ENCODE peak calls at places on chromosomes 7 and 10, in eight cellular contexts. N is NB4, S is left ventricle myocardium inferior, P is bronchial epithelial cell, A is cardiac muscle cell, C is uterus, Y is OCI-LY7, X is brain microvascular endothelial cell. D is an unnamed sample.

GRCh38 chr10:67506757-67507091 is 189.3 kb downstream of the CTNNA3 start:
- DNase-seq in C (no peak), X (no peak), Y (no peak), N (no peak), A (no peak), P (no peak), S (no peak), D (no peak)

GRCh38 chr10:78210976-78211375 is 177.3 kb downstream of the RPS24 start:
- DNase-seq in S (no peak), P (no peak), X (no peak), A (no peak), Y (no peak), C (no peak), N (no peak), D (no peak)

GRCh38 chr10:24718031-24718855 is 5.4 kb downstream of the ARHGAP21 start:
- DNase-seq in P (peak; percentile 86), A (no peak), S (no peak), N (no peak), X (peak; percentile 56), Y (no peak), C (no peak), D (no peak)

GRCh38 chr7:38796636-38797501 is 112.1 kb downstream of the VPS41 start:
- DNase-seq in P (peak; percentile 56), C (peak; percentile 46), X (peak; percentile 59), A (peak; percentile 63), S (no peak), Y (peak; percentile 55), N (peak; percentile 67), D (peak; percentile 12)

GRCh38 chr10:90969947-90970673 is 49.2 kb upstream of the ANKRD1 start:
- DNase-seq in X (peak; percentile 46), C (no peak), A (peak; percentile 9), Y (no peak), P (peak; percentile 59), N (no peak), S (no peak), D (no peak)

GRCh38 chr7:26525413-26526287 is 234.0 kb downstream of the SNX10 start:
- DNase-seq in P (no peak), S (no peak), X (no peak), Y (no peak), A (no peak), N (no peak), C (no peak), D (no peak)

GRCh38 chr10:79070611-79071534 is 2.1 kb downstream of the ZMIZ1 start:
- DNase-seq in Y (no peak), X (peak; percentile 45), P (peak; percentile 87), N (peak; percentile 74), A (peak; percentile 94), C (peak; percentile 86), S (peak; percentile 92), D (no peak)

GRCh38 chr10:133442191-133442966 is 11.4 kb upstream of the SCART1 start:
- DNase-seq in Y (no peak), X (no peak), C (peak; percentile 4), A (no peak), N (peak; percentile 92), P (no peak), S (no peak), D (no peak)

GRCh38 chr10:119198438-119198837 is 8.9 kb upstream of the GRK5 start:
- DNase-seq in P (peak; percentile 18), S (no peak), X (no peak), A (no peak), N (peak; percentile 65), Y (peak; percentile 53), C (no peak), D (peak; percentile 40)

GRCh38 chr10:11533328-11533781 is 78.1 kb downstream of the USP6NL start:
- DNase-seq in P (no peak), A (no peak), S (no peak), X (no peak), C (no peak), Y (peak; percentile 56), N (peak; percentile 7), D (no peak)

GRCh38 chr10:118725784-118726507 is 28.8 kb downstream of the CACUL1 start:
- DNase-seq in S (no peak), C (no peak), Y (no peak), A (no peak), N (no peak), P (no peak), X (peak; percentile 13), D (no peak)

GRCh38 chr7:20793686-20794394 is 7.2 kb upstream of the SP8 start:
- DNase-seq in A (no peak), N (no peak), P (no peak), Y (no peak), S (no peak), X (no peak), C (no peak), D (no peak)

GRCh38 chr10:33234779-33235178 is 99.7 kb downstream of the NRP1 start:
- DNase-seq in C (peak; percentile 30), X (peak; percentile 72), N (no peak), S (no peak), A (peak; percentile 15), Y (no peak), P (no peak), D (no peak)

GRCh38 chr10:93115661-93116383 is 42.1 kb downstream of the CYP26A1 start:
- DNase-seq in P (peak; percentile 44), A (peak; percentile 64), X (peak; percentile 37), C (peak; percentile 15), Y (peak; percentile 74), N (peak; percentile 78), S (peak; percentile 61), D (peak; percentile 70)

GRCh38 chr10:56920586-56921250 is 559.7 kb upstream of the ZWINT start:
- DNase-seq in Y (no peak), A (no peak), P (peak; percentile 2), C (no peak), N (no peak), S (no peak), X (no peak), D (no peak)

GRCh38 chr7:31408120-31408729 is 67.7 kb upstream of the NEUROD6 start:
- DNase-seq in S (no peak), X (peak; percentile 3), P (peak; percentile 93), C (no peak), N (no peak), Y (no peak), A (no peak), D (no peak)

GRCh38 chr7:92260248-92260781 is 14.5 kb downstream of the ANKIB1 start:
- DNase-seq in S (no peak), P (peak; percentile 95), A (no peak), Y (no peak), N (peak; percentile 64), C (no peak), X (no peak), D (no peak)

GRCh38 chr10:48476279-48476982 is 128.4 kb downstream of the ARHGAP22 start:
- DNase-seq in N (no peak), P (peak; percentile 11), Y (no peak), A (no peak), X (no peak), C (no peak), S (no peak), D (no peak)

GRCh38 chr10:13206546-13207443 is 27.4 kb downstream of the UCMA start:
- DNase-seq in P (peak; percentile 33), A (peak; percentile 10), Y (peak; percentile 34), S (no peak), X (peak; percentile 26), N (peak; percentile 4), C (no peak), D (no peak)
- TF ChIP-seq CTCF in P (peak; percentile 48), A (peak; percentile 65), Y (peak; percentile 69), S (peak; percentile 51), X (peak; percentile 68), N (no peak), C (no peak), D (peak; percentile 56)

DNA sequence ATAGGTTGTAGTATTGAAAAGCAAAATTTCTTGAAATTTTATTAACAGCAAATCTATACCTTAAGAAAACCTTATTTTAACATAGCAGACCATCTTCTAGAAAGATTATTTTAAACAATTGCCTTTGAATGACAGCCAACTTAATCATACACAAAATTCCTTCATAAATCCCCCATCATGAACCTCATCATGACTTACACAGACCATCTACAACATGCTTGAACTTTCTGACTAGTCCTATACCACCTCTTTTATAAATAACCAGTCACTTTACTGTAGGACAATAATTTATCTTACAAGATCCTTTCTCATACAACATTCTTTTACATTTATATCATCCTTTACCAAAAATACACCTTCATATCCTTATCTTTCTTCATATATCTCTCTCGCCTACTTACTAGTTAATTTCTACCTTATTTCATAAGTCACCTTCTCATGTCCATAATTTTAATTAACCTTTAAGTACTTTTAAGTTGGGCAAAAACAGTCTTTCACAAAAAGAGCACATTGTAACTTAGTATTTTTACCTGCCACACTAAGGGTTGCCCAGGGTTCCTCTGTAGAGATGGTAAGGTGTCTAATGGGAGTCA is 16.6 kb upstream of the PTN start:
- DNase-seq in C (no peak), N (peak; percentile 18), A (no peak), P (no peak), Y (peak; percentile 31), X (no peak), S (no peak), D (no peak)
- TF ChIP-seq CTCF in C (no peak), N (no peak), A (no peak), P (no peak), Y (no peak), X (no peak), S (no peak), D (no peak)

GRCh38 chr7:95545007-95545615 is 51.2 kb downstream of the PDK4 start:
- DNase-seq in A (peak; percentile 40), C (peak; percentile 46), N (peak; percentile 16), X (peak; percentile 71), Y (no peak), S (no peak), P (peak; percentile 73), D (no peak)
- TF ChIP-seq CTCF in A (peak; percentile 92), C (peak; percentile 75), N (peak; percentile 44), X (peak; percentile 88), Y (peak; percentile 23), S (peak; percentile 88), P (peak; percentile 73), D (peak; percentile 30)

GRCh38 chr10:126135939-126136595 is 239.7 kb downstream of the FANK1 start:
- DNase-seq in X (no peak), C (no peak), A (no peak), S (no peak), Y (no peak), P (no peak), N (peak; percentile 9), D (no peak)

GRCh38 chr10:126133082-126133620 is 236.8 kb downstream of the FANK1 start:
- DNase-seq in C (no peak), S (no peak), N (no peak), X (no peak), Y (no peak), A (no peak), P (no peak), D (no peak)

GRCh38 chr10:126133906-126134703 is 237.7 kb downstream of the FANK1 start:
- DNase-seq in A (no peak), N (no peak), S (no peak), Y (no peak), X (peak; percentile 46), C (no peak), P (peak; percentile 93), D (no peak)

GRCh38 chr10:126137557-126138221 is 241.3 kb downstream of the FANK1 start:
- DNase-seq in A (no peak), N (no peak), C (no peak), S (no peak), Y (no peak), X (peak; percentile 48), P (peak; percentile 19), D (no peak)

DNA sequence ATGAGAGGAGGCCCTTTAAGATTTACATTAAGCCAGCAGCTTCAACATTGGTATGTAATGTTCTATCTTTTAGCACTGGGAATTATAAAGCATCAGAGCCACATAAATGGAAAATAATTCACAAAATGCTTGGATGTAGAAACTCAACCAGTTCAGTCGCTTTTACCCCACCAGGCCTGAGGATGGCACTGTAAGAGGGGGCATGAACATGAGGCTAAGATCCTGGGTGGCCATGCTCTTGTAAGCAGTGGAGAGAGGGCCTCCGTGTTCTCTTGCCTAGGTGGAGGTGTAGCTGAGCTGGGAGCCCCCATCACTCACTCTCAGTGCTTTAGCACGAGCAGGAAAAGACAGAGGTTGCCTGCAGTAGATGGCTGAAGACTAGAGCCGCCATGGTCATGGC is 238.8 kb downstream of the FANK1 start:
- DNase-seq in Y (no peak), S (no peak), X (no peak), C (no peak), A (no peak), P (no peak), N (peak; percentile 13), D (no peak)
- TF ChIP-seq CTCF in Y (no peak), S (no peak), X (peak; percentile 46), C (no peak), A (peak; percentile 18), P (no peak), N (no peak), D (no peak)

D was measured in GM13977.